ENCODE peak calls at places on chromosomes 11 and 22, in five cellular contexts. E is fibroblast of the aortic adventitia, D is upper lobe of right lung, A is neural crest cell, R is H9. M is an unnamed sample.

GRCh38 chr11:101880208-101880607 is 34.6 kb upstream of the CEP126 start:
- DNase-seq in E (peak; percentile 81), D (no peak), A (no peak), R (no peak), M (no peak)

GRCh38 chr11:74493816-74494630 is 499 bp upstream of the LIPT2 start:
- DNase-seq in E (peak; percentile 30), D (no peak), A (no peak), R (no peak), M (no peak)

GRCh38 chr22:36644333-36644757 is 59.2 kb downstream of the CACNG2 start:
- DNase-seq in E (peak; percentile 97), D (no peak), A (peak; percentile 54), R (peak; percentile 69), M (peak; percentile 71)

GRCh38 chr11:27720277-27720830 is 20.1 kb upstream of the BDNF start:
- DNase-seq in E (peak; percentile 69), D (no peak), A (peak; percentile 65), R (peak; percentile 80), M (peak; percentile 77)

GRCh38 chr11:93288079-93288478 is 42.5 kb upstream of the DEUP1 start:
- DNase-seq in E (no peak), D (no peak), A (no peak), R (no peak), M (no peak)

GRCh38 chr11:118398797-118399564 is 2.4 kb upstream of the ATP5MG start:
- DNase-seq in E (no peak), D (no peak), A (no peak), R (no peak), M (no peak)

GRCh38 chr22:24247011-24247507 is 2.2 kb upstream of the GGT5 start:
- DNase-seq in E (peak; percentile 29), D (no peak), A (no peak), R (no peak), M (no peak)

GRCh38 chr11:28566643-28567042 is 458.5 kb downstream of the METTL15 start:
- DNase-seq in E (peak; percentile 98), D (no peak), A (peak; percentile 20), R (peak; percentile 81), M (peak; percentile 7)

GRCh38 chr11:58618215-58618614 is 4.2 kb upstream of the CNTF start:
- DNase-seq in E (no peak), D (no peak), A (no peak), R (no peak), M (no peak)

GRCh38 chr11:90192869-90193582 is 29.8 kb downstream of the CHORDC1 start:
- DNase-seq in E (no peak), D (no peak), A (no peak), R (no peak), M (no peak)

GRCh38 chr11:1763796-1764661 is at the start of gene CTSD:
- DNase-seq in E (peak; percentile 72), D (peak; percentile 96), A (peak; percentile 84), R (peak; percentile 80), M (peak; percentile 93)

GRCh38 chr22:40405178-40406062 is 35.0 kb downstream of the SGSM3 start:
- DNase-seq in E (no peak), D (peak; percentile 60), A (no peak), R (no peak), M (no peak)

GRCh38 chr11:67372232-67372992 is 986 bp downstream of the CLCF1 start:
- DNase-seq in E (no peak), D (peak; percentile 76), A (no peak), R (no peak), M (no peak)

GRCh38 chr22:19174106-19175025 is 4.2 kb downstream of the SLC25A1 start:
- DNase-seq in E (peak; percentile 82), D (no peak), A (no peak), R (peak; percentile 65), M (no peak)

GRCh38 chr11:74570266-74571061 is 21.9 kb upstream of the POLD3 start:
- DNase-seq in E (peak; percentile 60), D (no peak), A (peak; percentile 10), R (peak; percentile 57), M (peak; percentile 52)

GRCh38 chr11:33652930-33653329 is 47.7 kb downstream of the C11orf91 start:
- DNase-seq in E (peak; percentile 12), D (no peak), A (no peak), R (no peak), M (no peak)

GRCh38 chr11:2525941-2526807 is 81.4 kb downstream of the KCNQ1 start:
- DNase-seq in E (no peak), D (peak; percentile 63), A (no peak), R (peak; percentile 18), M (peak; percentile 4)

GRCh38 chr11:2473361-2474058 is 28.7 kb downstream of the KCNQ1 start:
- DNase-seq in E (no peak), D (peak; percentile 55), A (no peak), R (peak; percentile 30), M (no peak)

GRCh38 chr22:31218565-31219262 is 6.6 kb downstream of the LIMK2 start:
- DNase-seq in E (no peak), D (no peak), A (no peak), R (no peak), M (no peak)

GRCh38 chr11:133075351-133075750 is 456.9 kb downstream of the OPCML start:
- DNase-seq in E (no peak), D (no peak), A (no peak), R (no peak), M (no peak)

GRCh38 chr11:70644343-70645060 is 246.2 kb downstream of the CTTN start:
- DNase-seq in E (no peak), D (no peak), A (no peak), R (no peak), M (no peak)

GRCh38 chr22:42644422-42645340 is 4.3 kb upstream of the ATP5MGL start:
- DNase-seq in E (peak; percentile 73), D (peak; percentile 76), A (no peak), R (peak; percentile 31), M (no peak)

GRCh38 chr11:16217631-16218030 is 138.7 kb downstream of the SOX6 start:
- DNase-seq in E (no peak), D (no peak), A (no peak), R (no peak), M (no peak)

GRCh38 chr11:58508005-58508404 is at the start of gene OR5B21:
- DNase-seq in E (no peak), D (no peak), A (no peak), R (no peak), M (no peak)

GRCh38 chr11:78150754-78151153 is 11.3 kb upstream of the ALG8 start:
- DNase-seq in E (no peak), D (no peak), A (no peak), R (no peak), M (no peak)

GRCh38 chr11:18280438-18281046 is 14.5 kb downstream of the SAA1 start:
- DNase-seq in E (no peak), D (no peak), A (no peak), R (no peak), M (no peak)

GRCh38 chr22:46894081-46894671 is 131.7 kb downstream of the TBC1D22A start:
- DNase-seq in E (no peak), D (no peak), A (no peak), R (no peak), M (no peak)

GRCh38 chr11:117882539-117882938 is 6.1 kb upstream of the FXYD6 start:
- DNase-seq in E (no peak), D (no peak), A (no peak), R (no peak), M (no peak)

GRCh38 chr11:56531856-56532255 is 11.2 kb downstream of the OR5M11 start:
- DNase-seq in E (no peak), D (no peak), A (no peak), R (no peak), M (no peak)

GRCh38 chr11:34890089-34890488 is 26.1 kb downstream of the APIP start:
- DNase-seq in E (peak; percentile 9), D (no peak), A (no peak), R (no peak), M (no peak)

GRCh38 chr11:34886609-34887008 is 29.6 kb downstream of the APIP start:
- DNase-seq in E (no peak), D (no peak), A (no peak), R (no peak), M (no peak)

GRCh38 chr11:34891611-34892010 is 24.6 kb downstream of the APIP start:
- DNase-seq in E (no peak), D (no peak), A (no peak), R (no peak), M (no peak)

GRCh38 chr11:34887260-34887659 is 28.9 kb downstream of the APIP start:
- DNase-seq in E (no peak), D (no peak), A (no peak), R (no peak), M (no peak)

GRCh38 chr11:34890812-34891211 is 25.4 kb downstream of the APIP start:
- DNase-seq in E (peak; percentile 74), D (no peak), A (no peak), R (no peak), M (no peak)
- TF ChIP-seq CTCF in E (peak; percentile 41), D (peak; percentile 53), A (peak; percentile 70), R (peak; percentile 60), M (peak; percentile 47)

GRCh38 chr22:38214248-38215056 is 12.7 kb downstream of the MAFF start:
- DNase-seq in E (peak; percentile 49), D (peak; percentile 88), A (peak; percentile 73), R (peak; percentile 88), M (peak; percentile 75)
- TF ChIP-seq CTCF in E (no peak), D (peak; percentile 7), A (peak; percentile 19), R (peak; percentile 35), M (no peak)

GRCh38 chr11:114774599-114775365 is 96.5 kb downstream of the NXPE2 start:
- DNase-seq in E (no peak), D (no peak), A (peak; percentile 79), R (peak; percentile 83), M (peak; percentile 82)
- TF ChIP-seq CTCF in E (no peak), D (peak; percentile 68), A (peak; percentile 93), R (peak; percentile 97), M (peak; percentile 87)

DNA sequence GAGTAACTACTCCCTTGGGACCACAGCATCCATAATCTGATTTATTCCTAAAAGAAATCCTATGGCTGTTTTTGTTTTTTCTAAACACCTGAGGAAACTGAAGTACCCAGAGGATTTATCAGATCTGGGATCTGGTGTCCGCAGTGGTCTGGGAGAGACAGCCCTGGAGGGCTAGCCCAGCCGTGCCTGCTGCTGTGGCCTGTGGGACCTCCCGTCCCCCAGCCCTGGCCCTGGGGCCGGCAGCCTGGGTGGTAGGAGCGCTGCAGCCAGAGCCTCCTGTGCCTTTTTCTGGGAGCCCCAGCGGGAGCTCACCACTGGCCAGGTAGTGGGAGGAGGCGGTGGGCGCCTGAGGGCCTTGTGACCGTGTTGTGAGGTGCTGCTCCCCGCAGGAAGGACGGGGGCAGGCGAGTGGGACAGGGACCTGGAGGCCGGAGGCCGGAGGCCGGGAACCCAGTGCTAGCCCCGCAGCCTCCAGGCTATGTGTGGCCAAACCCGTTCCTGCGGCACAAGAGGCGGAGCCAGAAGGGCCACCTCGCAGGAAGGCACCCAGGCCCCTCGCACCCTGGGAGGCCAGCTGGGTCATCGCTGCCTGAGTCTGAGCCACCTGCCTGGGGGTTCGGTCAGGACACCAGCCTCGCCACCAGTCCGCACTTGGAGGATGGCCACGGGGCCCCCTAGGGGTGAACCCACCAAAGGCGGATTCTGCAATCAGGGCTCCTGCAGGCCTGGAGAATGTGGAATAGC is 18.2 kb upstream of the C11orf96 start:
- DNase-seq in E (no peak), D (no peak), A (no peak), R (peak; percentile 71), M (no peak)
- TF ChIP-seq CTCF in E (no peak), D (no peak), A (no peak), R (peak; percentile 57), M (peak; percentile 28)